ENCODE peak calls at places on chromosomes 7 and 10, in five cellular contexts. A is GM23248, M is Right ventricle myocardium superior, Y is iris pigment epithelial cell, I is occipital lobe. D is an unnamed sample.

GRCh38 chr10:98745645-98746044 is 298.9 kb upstream of the HPS1 start:
- DNase-seq in A (peak; percentile 1), M (no peak), Y (no peak), I (no peak), D (no peak)

GRCh38 chr7:24939406-24939805 is 40.6 kb downstream of the OSBPL3 start:
- DNase-seq in A (no peak), M (no peak), Y (no peak), I (no peak), D (no peak)

GRCh38 chr7:135475521-135475920 is 34.4 kb downstream of the CNOT4 start:
- DNase-seq in A (no peak), M (no peak), Y (no peak), I (no peak), D (no peak)

GRCh38 chr7:104039363-104039762 is 49.9 kb upstream of the RELN start:
- DNase-seq in A (no peak), M (no peak), Y (no peak), I (no peak), D (no peak)

GRCh38 chr7:103469095-103469948 is 23.3 kb upstream of the SLC26A5 start:
- DNase-seq in A (no peak), M (no peak), Y (no peak), I (no peak), D (no peak)

GRCh38 chr7:147400221-147400689 is 1190.3 kb upstream of the C7orf33 start:
- DNase-seq in A (peak; percentile 61), M (no peak), Y (peak; percentile 83), I (no peak), D (no peak)

GRCh38 chr7:65304175-65304574 is 69.5 kb upstream of the ZNF92 start:
- DNase-seq in A (no peak), M (no peak), Y (no peak), I (no peak), D (no peak)

GRCh38 chr7:140035400-140036223 is 27.1 kb downstream of the PARP12 start:
- DNase-seq in A (peak; percentile 91), M (no peak), Y (peak; percentile 67), I (no peak), D (no peak)

GRCh38 chr10:106555599-106555998 is 608.9 kb downstream of the SORCS1 start:
- DNase-seq in A (no peak), M (no peak), Y (peak; percentile 34), I (no peak), D (no peak)

D was measured in dorsolateral prefrontal cortex.